ENCODE peak calls at places on chromosomes 13 and 19, in nine cellular contexts. O is EL; L is smooth muscle cell of the brain vasculature; K is CD4-positive, CD25-positive, alpha-beta regulatory T cell; T is psoas muscle; V is stimulated activated CD8-positive, alpha-beta memory T cell treated with anti-CD3 and anti-CD28 coated beads, Interleukin-4, amount 100 ng/mL, for 24 hours; G is GM13977; S is posterior vena cava; W is heart right ventricle. X is an unnamed sample.

GRCh38 chr19:34328982-34329381 is 36.0 kb upstream of the GPI start:
- DNase-seq in O (no peak), L (no peak), K (no peak), T (no peak), V (no peak), G (no peak), S (no peak), W (no peak), X (no peak)

GRCh38 chr13:97535619-97536018 is 101.7 kb downstream of the RAP2A start:
- DNase-seq in O (peak), L (no peak), K (no peak), T (no peak), V (no peak), G (no peak), S (no peak), W (no peak), X (no peak)

GRCh38 chr19:15869109-15869555 is 28.7 kb downstream of the CYP4F2 start:
- DNase-seq in O (peak), L (no peak), K (peak), T (no peak), V (no peak), G (peak), S (no peak), W (no peak), X (peak)

GRCh38 chr13:91930687-91931086 is 532.3 kb downstream of the GPC5 start:
- DNase-seq in O (no peak), L (no peak), K (no peak), T (no peak), V (no peak), G (no peak), S (no peak), W (no peak), X (no peak)

GRCh38 chr13:73741111-73741510 is 393.1 kb downstream of the KLF12 start:
- DNase-seq in O (no peak), L (no peak), K (no peak), T (no peak), V (no peak), G (no peak), S (no peak), W (no peak), X (no peak)

GRCh38 chr13:108527849-108528248 is 101.6 kb upstream of the MYO16 start:
- DNase-seq in O (no peak), L (no peak), K (no peak), T (no peak), V (no peak), G (no peak), S (no peak), W (no peak), X (no peak)

GRCh38 chr13:109871018-109871370 is 84.6 kb upstream of the IRS2 start:
- DNase-seq in O (peak), L (no peak), K (no peak), T (no peak), V (no peak), G (no peak), S (no peak), W (no peak), X (no peak)

GRCh38 chr19:32104465-32105235 is 240.8 kb upstream of the ZNF507 start:
- DNase-seq in O (no peak), L (no peak), K (no peak), T (no peak), V (no peak), G (no peak), S (no peak), W (no peak), X (no peak)

GRCh38 chr19:17079710-17080440 is 4.3 kb downstream of the MYO9B start:
- DNase-seq in O (peak), L (peak), K (peak), T (peak), V (peak), G (peak), S (peak), W (peak), X (peak)

GRCh38 chr19:14375055-14375581 is 6.1 kb upstream of the ADGRE5 start:
- DNase-seq in O (no peak), L (no peak), K (peak), T (peak), V (no peak), G (peak), S (no peak), W (peak), X (peak)

GRCh38 chr13:99322297-99323103 is 15.3 kb upstream of the GPR183 start:
- DNase-seq in O (peak), L (no peak), K (no peak), T (no peak), V (no peak), G (peak), S (no peak), W (no peak), X (no peak)

GRCh38 chr19:36436531-36436930 is 18.1 kb upstream of the ZFP82 start:
- DNase-seq in O (peak), L (no peak), K (no peak), T (no peak), V (no peak), G (no peak), S (no peak), W (no peak), X (no peak)

GRCh38 chr19:34411216-34411615 is 7.0 kb downstream of the PDCD2L start:
- DNase-seq in O (no peak), L (no peak), K (no peak), T (no peak), V (no peak), G (no peak), S (no peak), W (no peak), X (no peak)

GRCh38 chr19:49391581-49392399 is 3.7 kb downstream of the KASH5 start:
- DNase-seq in O (peak), L (peak), K (peak), T (peak), V (peak), G (peak), S (peak), W (peak), X (peak)

GRCh38 chr19:5154129-5154798 is 185.4 kb downstream of the KDM4B start:
- DNase-seq in O (peak), L (no peak), K (no peak), T (no peak), V (peak), G (peak), S (peak), W (peak), X (peak)

GRCh38 chr13:66940113-66940512 is 290.0 kb downstream of the PCDH9 start:
- DNase-seq in O (no peak), L (no peak), K (no peak), T (no peak), V (no peak), G (no peak), S (no peak), W (no peak), X (no peak)

GRCh38 chr19:48452255-48452654 is 3.1 kb upstream of the KCNJ14 start:
- DNase-seq in O (no peak), L (no peak), K (no peak), T (no peak), V (no peak), G (no peak), S (no peak), W (no peak), X (no peak)

GRCh38 chr13:98878421-98879126 is 99.3 kb downstream of the DOCK9 start:
- DNase-seq in O (no peak), L (no peak), K (no peak), T (no peak), V (no peak), G (no peak), S (no peak), W (no peak), X (no peak)

GRCh38 chr13:113207890-113208423 is 512 bp downstream of the PCID2 start:
- DNase-seq in O (peak), L (no peak), K (no peak), T (peak), V (no peak), G (no peak), S (peak), W (peak), X (no peak)

GRCh38 chr19:5439452-5439851 is 15.8 kb upstream of the ZNRF4 start:
- DNase-seq in O (no peak), L (no peak), K (no peak), T (no peak), V (no peak), G (no peak), S (no peak), W (no peak), X (no peak)

GRCh38 chr19:52673014-52673413 is 34.9 kb upstream of the ZNF83 start:
- DNase-seq in O (no peak), L (no peak), K (no peak), T (no peak), V (no peak), G (no peak), S (no peak), W (no peak), X (no peak)

GRCh38 chr19:48698046-48698445 is 2.3 kb downstream of the FUT2 start:
- DNase-seq in O (peak), L (no peak), K (no peak), T (no peak), V (no peak), G (no peak), S (no peak), W (no peak), X (no peak)

GRCh38 chr13:19618925-19619324 is 14.5 kb upstream of the MPHOSPH8 start:
- DNase-seq in O (peak), L (no peak), K (no peak), T (no peak), V (no peak), G (peak), S (no peak), W (no peak), X (no peak)

GRCh38 chr19:16626796-16627193 is 1.2 kb downstream of the MED26 start:
- DNase-seq in O (no peak), L (no peak), K (peak), T (no peak), V (no peak), G (no peak), S (no peak), W (no peak), X (no peak)

X was measured in CD8-positive, alpha-beta T cell.